ENCODE peak calls at places on chromosomes 6 and 20, in four cellular contexts. B, V, S and Z are unnamed samples.

GRCh38 chr6:41652876-41653641 is 14.8 kb downstream of the MDFI start:
- DNase-seq in B (no peak), V (no peak), S (no peak), Z (no peak)

GRCh38 chr6:116111552-116112528 is 11.2 kb downstream of the NT5DC1 start:
- DNase-seq in B (peak; percentile 43), V (peak; percentile 62), S (peak; percentile 49), Z (peak; percentile 60)

GRCh38 chr6:19477563-19477962 is 359.6 kb upstream of the ID4 start:
- DNase-seq in B (no peak), V (no peak), S (no peak), Z (no peak)

GRCh38 chr6:1869766-1870165 is 260.1 kb downstream of the FOXC1 start:
- DNase-seq in B (no peak), V (no peak), S (no peak), Z (no peak)

GRCh38 chr20:63315240-63315981 is 22.4 kb downstream of the COL20A1 start:
- DNase-seq in B (no peak), V (no peak), S (no peak), Z (no peak)

GRCh38 chr6:33505544-33506330 is 51.4 kb downstream of the ZBTB9 start:
- DNase-seq in B (no peak), V (no peak), S (no peak), Z (no peak)

GRCh38 chr20:46458891-46459750 is 52.7 kb upstream of the ELMO2 start:
- DNase-seq in B (peak; percentile 22), V (peak; percentile 96), S (no peak), Z (no peak)

GRCh38 chr20:59850018-59850641 is 83.3 kb downstream of the SYCP2 start:
- DNase-seq in B (peak; percentile 33), V (no peak), S (peak; percentile 28), Z (peak; percentile 56)

GRCh38 chr20:53760025-53760441 is 166.4 kb upstream of the ZNF217 start:
- DNase-seq in B (no peak), V (no peak), S (no peak), Z (no peak)

GRCh38 chr6:47044418-47044817 is 2.3 kb upstream of the ADGRF1 start:
- DNase-seq in B (no peak), V (no peak), S (peak; percentile 65), Z (no peak)

GRCh38 chr6:144478487-144478886 is 193.4 kb downstream of the UTRN start:
- DNase-seq in B (no peak), V (no peak), S (no peak), Z (no peak)

GRCh38 chr6:38797391-38797790 is 82.3 kb downstream of the DNAH8 start:
- DNase-seq in B (no peak), V (no peak), S (no peak), Z (no peak)

GRCh38 chr6:5121956-5122355 is 36.8 kb downstream of the PPP1R3G start:
- DNase-seq in B (no peak), V (no peak), S (no peak), Z (no peak)

GRCh38 chr6:157314705-157315321 is 8.5 kb downstream of the TMEM242 start:
- DNase-seq in B (peak; percentile 45), V (no peak), S (peak; percentile 58), Z (peak; percentile 76)

GRCh38 chr6:147868493-147869222 is 360.2 kb downstream of the SAMD5 start:
- DNase-seq in B (no peak), V (no peak), S (no peak), Z (no peak)
- TF ChIP-seq FOSL1 in B (no peak), V (no peak), S (no peak), Z (no peak)

GRCh38 chr6:43953794-43954310 is 173.4 kb downstream of the MRPL14 start:
- DNase-seq in B (no peak), V (peak; percentile 66), S (no peak), Z (peak; percentile 57)
- TF ChIP-seq FOSL1 in B (no peak), V (no peak), S (no peak), Z (no peak)

GRCh38 chr6:16158943-16159557 is 30.2 kb downstream of the MYLIP start:
- DNase-seq in B (no peak), V (no peak), S (no peak), Z (no peak)
- TF ChIP-seq FOSL1 in B (no peak), V (no peak), S (no peak), Z (no peak)

GRCh38 chr20:17326096-17326495 is 99.3 kb downstream of the PCSK2 start:
- DNase-seq in B (no peak), V (no peak), S (no peak), Z (no peak)

GRCh38 chr20:17327185-17327780 is 100.4 kb downstream of the PCSK2 start:
- DNase-seq in B (no peak), V (peak; percentile 51), S (no peak), Z (no peak)
- TF ChIP-seq FOSL1 in B (no peak), V (no peak), S (no peak), Z (no peak)

GRCh38 chr6:106168097-106168888 is 82.2 kb downstream of the PRDM1 start:
- DNase-seq in B (no peak), V (no peak), S (no peak), Z (no peak)
- TF ChIP-seq FOSL1 in B (no peak), V (no peak), S (no peak), Z (no peak)

DNA sequence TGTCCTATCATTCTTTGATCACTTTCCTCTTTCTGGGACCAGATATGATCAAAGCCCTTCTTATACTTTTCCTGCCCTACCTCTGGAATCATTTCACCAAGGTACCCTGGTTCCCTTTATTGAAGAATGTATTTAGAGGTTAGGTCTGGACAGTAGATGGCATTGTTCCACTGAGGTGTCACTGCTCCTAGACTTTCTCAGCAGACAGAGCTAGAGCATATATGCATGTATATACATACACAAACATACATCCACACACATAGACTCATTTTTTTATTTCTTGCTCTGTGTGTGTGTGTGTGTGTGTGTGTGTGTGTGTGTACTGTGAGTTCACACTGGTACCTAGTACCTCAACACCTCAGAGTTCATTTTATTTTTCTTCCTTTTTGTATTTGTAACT is 40.9 kb downstream of the PTPRA start:
- DNase-seq in B (no peak), V (no peak), S (no peak), Z (peak; percentile 71)
- TF ChIP-seq FOSL1 in B (no peak), V (no peak), S (no peak), Z (no peak)

DNA sequence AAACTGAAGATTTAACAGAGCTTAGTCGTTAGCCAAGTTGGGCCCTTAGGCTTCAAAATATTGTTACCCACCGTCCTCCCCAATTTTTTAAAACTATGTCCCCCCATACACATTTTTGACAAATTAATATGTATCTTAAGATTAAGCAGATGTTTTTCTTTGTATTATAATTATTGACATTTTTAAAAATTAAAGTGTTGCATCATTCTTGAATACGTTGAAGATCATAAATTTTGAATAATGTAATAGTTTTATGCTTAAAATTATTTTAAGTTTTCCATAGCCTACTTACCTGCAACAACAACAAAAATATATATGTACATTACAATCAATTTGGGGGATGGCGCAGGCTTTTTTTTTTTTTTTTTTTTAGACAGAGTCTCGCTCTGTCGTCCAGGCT is 8.2 kb upstream of the PRSS16 start:
- DNase-seq in B (no peak), V (no peak), S (no peak), Z (no peak)
- TF ChIP-seq FOSL1 in B (no peak), V (no peak), S (no peak), Z (no peak)